ENCODE peak calls at places on chromosomes 7 and 10, in six cellular contexts. One of them, this sample, is unnamed.

GRCh38 chr7:374706-375490 is 84.9 kb downstream of the FOXL3 start:
- DNase-seq in fibroblast of villous mesenchyme: no peak
- DNase-seq in neural crest cell: no peak
- DNase-seq in HFF-Myc: no peak
- DNase-seq in progenitor cell of endocrine pancreas: peak; percentile 5
- DNase-seq in GM12865: no peak
- DNase-seq in this sample: peak; percentile 1

GRCh38 chr7:92293887-92294616 is 48.3 kb downstream of the ANKIB1 start:
- DNase-seq in fibroblast of villous mesenchyme: peak; percentile 68
- DNase-seq in neural crest cell: no peak
- DNase-seq in HFF-Myc: no peak
- DNase-seq in progenitor cell of endocrine pancreas: no peak
- DNase-seq in GM12865: no peak
- DNase-seq in this sample: no peak

GRCh38 chr7:371119-371778 is 81.3 kb downstream of the FOXL3 start:
- DNase-seq in fibroblast of villous mesenchyme: no peak
- DNase-seq in neural crest cell: no peak
- DNase-seq in HFF-Myc: no peak
- DNase-seq in progenitor cell of endocrine pancreas: no peak
- DNase-seq in GM12865: no peak
- DNase-seq in this sample: no peak

GRCh38 chr10:10038358-10038757 is 979.3 kb upstream of the CELF2 start:
- DNase-seq in fibroblast of villous mesenchyme: peak; percentile 29
- DNase-seq in neural crest cell: no peak
- DNase-seq in HFF-Myc: no peak
- DNase-seq in progenitor cell of endocrine pancreas: no peak
- DNase-seq in GM12865: no peak
- DNase-seq in this sample: no peak

GRCh38 chr7:21064698-21065648 is 278.3 kb upstream of the SP8 start:
- DNase-seq in fibroblast of villous mesenchyme: no peak
- DNase-seq in neural crest cell: no peak
- DNase-seq in HFF-Myc: no peak
- DNase-seq in progenitor cell of endocrine pancreas: no peak
- DNase-seq in GM12865: no peak
- DNase-seq in this sample: no peak

GRCh38 chr10:75211007-75211735 is 575 bp downstream of the VDAC2 start:
- DNase-seq in fibroblast of villous mesenchyme: peak; percentile 62
- DNase-seq in neural crest cell: no peak
- DNase-seq in HFF-Myc: no peak
- DNase-seq in progenitor cell of endocrine pancreas: no peak
- DNase-seq in GM12865: peak; percentile 62
- DNase-seq in this sample: peak; percentile 65

GRCh38 chr7:47937065-47937687 is 11.1 kb downstream of the PKD1L1 start:
- DNase-seq in fibroblast of villous mesenchyme: no peak
- DNase-seq in neural crest cell: no peak
- DNase-seq in HFF-Myc: no peak
- DNase-seq in progenitor cell of endocrine pancreas: no peak
- DNase-seq in GM12865: peak; percentile 96
- DNase-seq in this sample: peak; percentile 29

GRCh38 chr10:97861924-97862323 is 12.3 kb downstream of the GOLGA7B start:
- DNase-seq in fibroblast of villous mesenchyme: no peak
- DNase-seq in neural crest cell: no peak
- DNase-seq in HFF-Myc: no peak
- DNase-seq in progenitor cell of endocrine pancreas: no peak
- DNase-seq in GM12865: no peak
- DNase-seq in this sample: no peak

GRCh38 chr7:33998487-33998886 is 93.1 kb downstream of the BMPER start:
- DNase-seq in fibroblast of villous mesenchyme: no peak
- DNase-seq in neural crest cell: no peak
- DNase-seq in HFF-Myc: no peak
- DNase-seq in progenitor cell of endocrine pancreas: no peak
- DNase-seq in GM12865: no peak
- DNase-seq in this sample: no peak

GRCh38 chr7:11272352-11272751 is 298.7 kb downstream of the PHF14 start:
- DNase-seq in fibroblast of villous mesenchyme: no peak
- DNase-seq in neural crest cell: no peak
- DNase-seq in HFF-Myc: no peak
- DNase-seq in progenitor cell of endocrine pancreas: no peak
- DNase-seq in GM12865: no peak
- DNase-seq in this sample: no peak

GRCh38 chr10:71927669-71928592 is 36.3 kb upstream of the CHST3 start:
- DNase-seq in fibroblast of villous mesenchyme: peak; percentile 82
- DNase-seq in neural crest cell: no peak
- DNase-seq in HFF-Myc: no peak
- DNase-seq in progenitor cell of endocrine pancreas: no peak
- DNase-seq in GM12865: no peak
- DNase-seq in this sample: no peak

GRCh38 chr10:29522038-29522855 is 112.5 kb downstream of the SVIL start:
- DNase-seq in fibroblast of villous mesenchyme: peak; percentile 86
- DNase-seq in neural crest cell: no peak
- DNase-seq in HFF-Myc: no peak
- DNase-seq in progenitor cell of endocrine pancreas: no peak
- DNase-seq in GM12865: no peak
- DNase-seq in this sample: no peak

GRCh38 chr7:140062118-140062527 is 628 bp downstream of the PARP12 start:
- DNase-seq in fibroblast of villous mesenchyme: peak; percentile 18
- DNase-seq in neural crest cell: no peak
- DNase-seq in HFF-Myc: no peak
- DNase-seq in progenitor cell of endocrine pancreas: no peak
- DNase-seq in GM12865: peak; percentile 64
- DNase-seq in this sample: peak; percentile 57

GRCh38 chr10:75605096-75605495 is 173.7 kb downstream of the LRMDA start:
- DNase-seq in fibroblast of villous mesenchyme: no peak
- DNase-seq in neural crest cell: no peak
- DNase-seq in HFF-Myc: no peak
- DNase-seq in progenitor cell of endocrine pancreas: no peak
- DNase-seq in GM12865: no peak
- DNase-seq in this sample: no peak

GRCh38 chr7:30065746-30066145 is 37.5 kb downstream of the PLEKHA8 start:
- DNase-seq in fibroblast of villous mesenchyme: no peak
- DNase-seq in neural crest cell: no peak
- DNase-seq in HFF-Myc: no peak
- DNase-seq in progenitor cell of endocrine pancreas: no peak
- DNase-seq in GM12865: no peak
- DNase-seq in this sample: no peak

GRCh38 chr10:3720228-3721019 is 64.6 kb downstream of the KLF6 start:
- DNase-seq in fibroblast of villous mesenchyme: peak; percentile 98
- DNase-seq in neural crest cell: no peak
- DNase-seq in HFF-Myc: peak; percentile 4
- DNase-seq in progenitor cell of endocrine pancreas: no peak
- DNase-seq in GM12865: peak; percentile 12
- DNase-seq in this sample: peak; percentile 14

GRCh38 chr10:24456319-24456718 is 247.4 kb downstream of the KIAA1217 start:
- DNase-seq in fibroblast of villous mesenchyme: peak; percentile 59
- DNase-seq in neural crest cell: no peak
- DNase-seq in HFF-Myc: no peak
- DNase-seq in progenitor cell of endocrine pancreas: no peak
- DNase-seq in GM12865: no peak
- DNase-seq in this sample: no peak

GRCh38 chr10:13225601-13226000 is 8.6 kb downstream of the UCMA start:
- DNase-seq in fibroblast of villous mesenchyme: no peak
- DNase-seq in neural crest cell: no peak
- DNase-seq in HFF-Myc: no peak
- DNase-seq in progenitor cell of endocrine pancreas: no peak
- DNase-seq in GM12865: no peak
- DNase-seq in this sample: no peak

GRCh38 chr10:14244801-14245211 is 85.9 kb downstream of the FRMD4A start:
- DNase-seq in fibroblast of villous mesenchyme: peak; percentile 20
- DNase-seq in neural crest cell: no peak
- DNase-seq in HFF-Myc: peak; percentile 10
- DNase-seq in progenitor cell of endocrine pancreas: no peak
- DNase-seq in GM12865: no peak
- DNase-seq in this sample: no peak

GRCh38 chr7:15603124-15603523 is 41.3 kb upstream of the AGMO start:
- DNase-seq in fibroblast of villous mesenchyme: no peak
- DNase-seq in neural crest cell: no peak
- DNase-seq in HFF-Myc: no peak
- DNase-seq in progenitor cell of endocrine pancreas: no peak
- DNase-seq in GM12865: no peak
- DNase-seq in this sample: no peak

GRCh38 chr7:142813262-142813661 is 41.6 kb upstream of the EPHB6 start:
- DNase-seq in fibroblast of villous mesenchyme: peak; percentile 64
- DNase-seq in neural crest cell: no peak
- DNase-seq in HFF-Myc: no peak
- DNase-seq in progenitor cell of endocrine pancreas: no peak
- DNase-seq in GM12865: no peak
- DNase-seq in this sample: no peak

GRCh38 chr10:121459765-121460453 is 138.3 kb downstream of the FGFR2 start:
- DNase-seq in fibroblast of villous mesenchyme: no peak
- DNase-seq in neural crest cell: no peak
- DNase-seq in HFF-Myc: no peak
- DNase-seq in progenitor cell of endocrine pancreas: no peak
- DNase-seq in GM12865: no peak
- DNase-seq in this sample: no peak

GRCh38 chr10:2477154-2477553 is 590.2 kb upstream of the PFKP start:
- DNase-seq in fibroblast of villous mesenchyme: no peak
- DNase-seq in neural crest cell: no peak
- DNase-seq in HFF-Myc: no peak
- DNase-seq in progenitor cell of endocrine pancreas: no peak
- DNase-seq in GM12865: no peak
- DNase-seq in this sample: no peak

GRCh38 chr7:75872073-75872782 is 6.6 kb upstream of the RHBDD2 start:
- DNase-seq in fibroblast of villous mesenchyme: peak; percentile 18
- DNase-seq in neural crest cell: no peak
- DNase-seq in HFF-Myc: no peak
- DNase-seq in progenitor cell of endocrine pancreas: no peak
- DNase-seq in GM12865: no peak
- DNase-seq in this sample: no peak

GRCh38 chr7:69982197-69982596 is 383.9 kb downstream of the AUTS2 start:
- DNase-seq in fibroblast of villous mesenchyme: peak; percentile 2
- DNase-seq in neural crest cell: no peak
- DNase-seq in HFF-Myc: no peak
- DNase-seq in progenitor cell of endocrine pancreas: no peak
- DNase-seq in GM12865: no peak
- DNase-seq in this sample: no peak

GRCh38 chr10:50063100-50063499 is 4.7 kb upstream of the WASHC2A start:
- DNase-seq in fibroblast of villous mesenchyme: no peak
- DNase-seq in neural crest cell: no peak
- DNase-seq in HFF-Myc: no peak
- DNase-seq in progenitor cell of endocrine pancreas: no peak
- DNase-seq in GM12865: no peak
- DNase-seq in this sample: no peak
- TF ChIP-seq CTCF in fibroblast of villous mesenchyme: no peak
- TF ChIP-seq CTCF in neural crest cell: no peak
- TF ChIP-seq CTCF in HFF-Myc: no peak
- TF ChIP-seq CTCF in progenitor cell of endocrine pancreas: no peak
- TF ChIP-seq CTCF in GM12865: no peak
- TF ChIP-seq CTCF in this sample: no peak

GRCh38 chr7:95682913-95683312 is 86.6 kb upstream of the PDK4 start:
- DNase-seq in fibroblast of villous mesenchyme: no peak
- DNase-seq in neural crest cell: no peak
- DNase-seq in HFF-Myc: no peak
- DNase-seq in progenitor cell of endocrine pancreas: no peak
- DNase-seq in GM12865: no peak
- DNase-seq in this sample: no peak

GRCh38 chr7:95687759-95688343 is 84.5 kb upstream of the DYNC1I1 start:
- DNase-seq in fibroblast of villous mesenchyme: peak; percentile 41
- DNase-seq in neural crest cell: peak; percentile 25
- DNase-seq in HFF-Myc: no peak
- DNase-seq in progenitor cell of endocrine pancreas: no peak
- DNase-seq in GM12865: peak; percentile 15
- DNase-seq in this sample: no peak

GRCh38 chr7:95686109-95686508 is 86.2 kb upstream of the DYNC1I1 start:
- DNase-seq in fibroblast of villous mesenchyme: peak; percentile 65
- DNase-seq in neural crest cell: peak; percentile 9
- DNase-seq in HFF-Myc: no peak
- DNase-seq in progenitor cell of endocrine pancreas: no peak
- DNase-seq in GM12865: peak; percentile 43
- DNase-seq in this sample: peak; percentile 20

GRCh38 chr7:95684505-95684904 is 87.8 kb upstream of the DYNC1I1 start:
- DNase-seq in fibroblast of villous mesenchyme: no peak
- DNase-seq in neural crest cell: no peak
- DNase-seq in HFF-Myc: no peak
- DNase-seq in progenitor cell of endocrine pancreas: no peak
- DNase-seq in GM12865: no peak
- DNase-seq in this sample: no peak

GRCh38 chr7:95684037-95684436 is 87.7 kb upstream of the PDK4 start:
- DNase-seq in fibroblast of villous mesenchyme: peak; percentile 51
- DNase-seq in neural crest cell: no peak
- DNase-seq in HFF-Myc: no peak
- DNase-seq in progenitor cell of endocrine pancreas: no peak
- DNase-seq in GM12865: no peak
- DNase-seq in this sample: no peak
- TF ChIP-seq CTCF in fibroblast of villous mesenchyme: peak; percentile 56
- TF ChIP-seq CTCF in neural crest cell: peak; percentile 70
- TF ChIP-seq CTCF in HFF-Myc: peak; percentile 13
- TF ChIP-seq CTCF in progenitor cell of endocrine pancreas: peak; percentile 68
- TF ChIP-seq CTCF in GM12865: peak; percentile 4
- TF ChIP-seq CTCF in this sample: no peak

GRCh38 chr7:54874804-54875203 is 115.8 kb upstream of the SEC61G start:
- DNase-seq in fibroblast of villous mesenchyme: no peak
- DNase-seq in neural crest cell: no peak
- DNase-seq in HFF-Myc: no peak
- DNase-seq in progenitor cell of endocrine pancreas: no peak
- DNase-seq in GM12865: no peak
- DNase-seq in this sample: no peak

GRCh38 chr7:54879776-54880175 is 120.8 kb upstream of the SEC61G start:
- DNase-seq in fibroblast of villous mesenchyme: no peak
- DNase-seq in neural crest cell: no peak
- DNase-seq in HFF-Myc: no peak
- DNase-seq in progenitor cell of endocrine pancreas: no peak
- DNase-seq in GM12865: no peak
- DNase-seq in this sample: no peak

GRCh38 chr7:54880326-54880989 is 121.4 kb upstream of the SEC61G start:
- DNase-seq in fibroblast of villous mesenchyme: no peak
- DNase-seq in neural crest cell: no peak
- DNase-seq in HFF-Myc: no peak
- DNase-seq in progenitor cell of endocrine pancreas: no peak
- DNase-seq in GM12865: no peak
- DNase-seq in this sample: no peak

GRCh38 chr7:54878339-54878738 is 119.3 kb upstream of the SEC61G start:
- DNase-seq in fibroblast of villous mesenchyme: no peak
- DNase-seq in neural crest cell: no peak
- DNase-seq in HFF-Myc: no peak
- DNase-seq in progenitor cell of endocrine pancreas: no peak
- DNase-seq in GM12865: no peak
- DNase-seq in this sample: no peak

DNA sequence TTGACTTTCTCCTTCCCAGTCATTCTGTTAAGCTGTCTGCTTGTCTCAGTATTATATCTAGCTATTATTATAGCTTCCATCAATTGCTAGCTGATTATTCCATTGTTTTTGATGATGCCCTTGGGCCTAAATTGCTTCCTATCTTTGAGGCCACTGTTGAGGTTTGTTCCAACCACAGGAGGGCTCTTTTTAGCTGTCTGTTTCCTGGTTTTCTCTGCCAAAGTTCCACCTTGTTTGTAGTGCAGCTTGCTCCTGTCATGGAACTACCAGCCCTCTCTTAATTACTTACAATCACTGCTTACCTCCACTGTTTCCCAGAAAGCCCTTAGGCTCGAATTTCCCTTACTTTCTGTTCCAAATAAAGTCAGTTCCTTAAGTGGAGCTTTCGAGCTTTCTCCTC is 118.7 kb upstream of the SEC61G start:
- DNase-seq in fibroblast of villous mesenchyme: peak; percentile 33
- DNase-seq in neural crest cell: no peak
- DNase-seq in HFF-Myc: no peak
- DNase-seq in progenitor cell of endocrine pancreas: no peak
- DNase-seq in GM12865: no peak
- DNase-seq in this sample: no peak
- TF ChIP-seq CTCF in fibroblast of villous mesenchyme: peak; percentile 37
- TF ChIP-seq CTCF in neural crest cell: no peak
- TF ChIP-seq CTCF in HFF-Myc: no peak
- TF ChIP-seq CTCF in progenitor cell of endocrine pancreas: no peak
- TF ChIP-seq CTCF in GM12865: no peak
- TF ChIP-seq CTCF in this sample: no peak

GRCh38 chr10:131921191-131921590 is 20.4 kb downstream of the PPP2R2D start:
- DNase-seq in fibroblast of villous mesenchyme: no peak
- DNase-seq in neural crest cell: no peak
- DNase-seq in HFF-Myc: no peak
- DNase-seq in progenitor cell of endocrine pancreas: no peak
- DNase-seq in GM12865: peak; percentile 47
- DNase-seq in this sample: no peak
- TF ChIP-seq CTCF in fibroblast of villous mesenchyme: no peak
- TF ChIP-seq CTCF in neural crest cell: no peak
- TF ChIP-seq CTCF in HFF-Myc: no peak
- TF ChIP-seq CTCF in progenitor cell of endocrine pancreas: no peak
- TF ChIP-seq CTCF in GM12865: no peak
- TF ChIP-seq CTCF in this sample: no peak

This sample was measured in activated CD8-positive, alpha-beta T cell treated with anti-CD3 and anti-CD28 coated beads for 36 hours.